ENCODE peak calls at places on chromosome 20, in seven cellular contexts. X is right lobe of liver, A is AG04450, H is HFF-Myc, N is left ventricle myocardium inferior, T is nephron progenitor cell, Q is brain microvascular endothelial cell. J is an unnamed sample.
A peak's percentile ranks its signal among the peaks of the same experiment; 100 is the strongest.

GRCh38 chr20:33305591-33306057 is 22.6 kb downstream of the BPIFB1 start:
- DNase-seq in N (no peak), X (no peak), A (no peak), Q (peak; percentile 2), H (no peak), T (no peak), J (no peak)

GRCh38 chr20:18679020-18679419 is 91.2 kb downstream of the DTD1 start:
- DNase-seq in N (no peak), Q (peak; percentile 18), H (peak; percentile 11), A (no peak), X (no peak), T (no peak), J (no peak)

GRCh38 chr20:1330075-1330830 is 1.3 kb upstream of the SDCBP2 start:
- DNase-seq in Q (no peak), H (no peak), A (no peak), N (peak; percentile 70), T (no peak), X (peak; percentile 77), J (peak; percentile 64)

GRCh38 chr20:54846948-54847347 is 371.6 kb downstream of the DOK5 start:
- DNase-seq in Q (no peak), A (no peak), T (no peak), X (no peak), H (no peak), N (no peak), J (no peak)

GRCh38 chr20:36569847-36570429 is 3.5 kb upstream of the TGIF2 start:
- DNase-seq in Q (peak; percentile 52), X (no peak), A (no peak), T (no peak), H (no peak), N (no peak), J (no peak)

GRCh38 chr20:57390604-57391438 is at the start of gene RBM38:
- DNase-seq in A (peak; percentile 11), N (peak; percentile 70), H (no peak), T (peak; percentile 83), Q (no peak), X (peak; percentile 81), J (no peak)

GRCh38 chr20:17958326-17959256 is 10.0 kb downstream of the SNX5 start:
- DNase-seq in X (no peak), Q (no peak), N (no peak), A (no peak), H (no peak), T (no peak), J (no peak)

GRCh38 chr20:52047811-52048302 is 143.7 kb downstream of the ZFP64 start:
- DNase-seq in A (no peak), N (no peak), T (no peak), H (no peak), X (no peak), Q (peak; percentile 83), J (no peak)

GRCh38 chr20:17449039-17449438 is 82.1 kb downstream of the BFSP1 start:
- DNase-seq in T (peak; percentile 26), N (no peak), X (no peak), A (no peak), H (no peak), Q (no peak), J (no peak)

GRCh38 chr20:38271609-38272120 is 11.1 kb upstream of the KIAA1755 start:
- DNase-seq in N (no peak), A (no peak), T (no peak), H (no peak), X (no peak), Q (no peak), J (no peak)

GRCh38 chr20:19991826-19992225 is 25.3 kb upstream of the NAA20 start:
- DNase-seq in H (no peak), Q (no peak), A (no peak), T (no peak), N (no peak), X (no peak), J (no peak)

GRCh38 chr20:62967628-62968351 is 15.3 kb downstream of the SLC17A9 start:
- DNase-seq in A (no peak), Q (no peak), N (no peak), X (no peak), H (no peak), T (no peak), J (no peak)

GRCh38 chr20:33028875-33029274 is 2.6 kb upstream of the BPIFB6 start:
- DNase-seq in X (no peak), H (no peak), T (no peak), A (no peak), N (no peak), Q (no peak), J (no peak)

GRCh38 chr20:62553136-62553837 is 77.5 kb upstream of the GATA5 start:
- DNase-seq in N (no peak), A (no peak), T (no peak), X (no peak), H (no peak), Q (no peak), J (no peak)

GRCh38 chr20:32017711-32018251 is 7.5 kb downstream of the CCM2L start:
- DNase-seq in Q (no peak), X (peak; percentile 31), N (no peak), H (no peak), A (no peak), T (peak; percentile 65), J (no peak)

GRCh38 chr20:47795214-47795667 is 10.0 kb upstream of the SULF2 start:
- DNase-seq in H (no peak), Q (no peak), N (peak; percentile 28), X (peak; percentile 52), T (no peak), A (no peak), J (no peak)

GRCh38 chr20:24027229-24027628 is 38.6 kb upstream of the GGTLC1 start:
- DNase-seq in N (peak; percentile 54), X (peak; percentile 48), T (no peak), Q (peak; percentile 17), A (no peak), H (no peak), J (no peak)

GRCh38 chr20:8562356-8562755 is 430.3 kb downstream of the PLCB1 start:
- DNase-seq in Q (no peak), X (no peak), A (no peak), N (no peak), T (no peak), H (no peak), J (no peak)

GRCh38 chr20:11051146-11051545 is 377.3 kb upstream of the JAG1 start:
- DNase-seq in X (no peak), Q (no peak), H (no peak), T (no peak), A (no peak), N (no peak), J (no peak)

DNA sequence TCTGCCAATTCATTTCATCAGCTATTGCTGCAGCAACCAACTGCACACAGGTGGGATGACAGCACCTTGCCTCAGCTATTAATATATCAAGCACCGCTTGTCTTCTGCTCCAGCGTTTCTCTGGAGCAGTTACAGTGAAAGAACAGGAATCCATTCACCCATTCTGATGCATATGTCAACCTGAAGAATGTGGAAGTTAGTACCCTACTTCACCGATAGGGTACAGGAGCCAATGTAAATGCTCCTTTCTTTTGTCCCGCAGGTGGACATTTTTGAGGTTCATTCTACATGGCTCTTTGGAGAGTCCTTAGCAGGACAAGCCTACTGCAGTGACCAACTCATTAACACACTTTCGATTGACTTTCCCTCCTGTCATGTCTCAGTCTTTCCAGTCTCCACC is 139.9 kb upstream of the PRND start:
- DNase-seq in A (no peak), X (no peak), Q (no peak), T (no peak), N (no peak), H (no peak), J (no peak)
- TF ChIP-seq CTCF in A (no peak), X (no peak), Q (peak; percentile 5), T (peak; percentile 21), N (no peak), H (no peak), J (no peak)

GRCh38 chr20:41261260-41261659 is 56.3 kb downstream of the ZHX3 start:
- DNase-seq in Q (no peak), T (no peak), N (no peak), A (no peak), H (no peak), X (no peak), J (no peak)
- TF ChIP-seq CTCF in Q (no peak), T (no peak), N (no peak), A (no peak), H (no peak), X (no peak), J (no peak)

GRCh38 chr20:58526411-58526810 is 11.2 kb upstream of the APCDD1L start:
- DNase-seq in H (no peak), N (no peak), T (no peak), X (no peak), A (no peak), Q (no peak), J (no peak)

GRCh38 chr20:58521763-58522162 is 6.6 kb upstream of the APCDD1L start:
- DNase-seq in T (no peak), A (no peak), X (no peak), H (no peak), N (no peak), Q (no peak), J (no peak)

GRCh38 chr20:58523072-58523681 is 8.0 kb upstream of the APCDD1L start:
- DNase-seq in Q (no peak), X (no peak), A (no peak), H (no peak), T (no peak), N (no peak), J (no peak)

GRCh38 chr20:58523916-58524315 is 8.7 kb upstream of the APCDD1L start:
- DNase-seq in X (no peak), H (no peak), Q (no peak), A (no peak), N (no peak), T (no peak), J (no peak)

GRCh38 chr20:58524814-58525213 is 9.6 kb upstream of the APCDD1L start:
- DNase-seq in A (peak; percentile 44), T (no peak), N (no peak), H (peak; percentile 36), Q (no peak), X (no peak), J (no peak)
- TF ChIP-seq CTCF in A (no peak), T (no peak), N (no peak), H (no peak), Q (no peak), X (no peak), J (no peak)

DNA sequence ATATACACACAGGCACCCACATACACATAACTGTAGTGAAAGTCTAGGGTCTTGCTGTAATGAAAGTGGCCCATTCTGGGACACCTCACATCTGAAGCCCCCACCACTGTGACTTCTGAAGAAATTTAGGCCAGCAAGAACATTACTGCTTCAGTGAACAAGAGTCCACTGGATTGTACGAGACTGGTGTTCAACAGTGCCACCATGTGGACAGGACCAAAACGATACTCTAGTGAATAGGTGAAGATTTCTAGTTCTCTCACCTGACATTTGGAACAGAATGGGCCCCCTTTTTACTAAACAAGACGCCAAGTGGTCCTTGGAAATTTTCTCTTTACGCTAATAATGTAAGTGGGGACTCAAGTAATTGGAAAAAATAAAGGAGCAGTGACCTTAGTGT is 156.9 kb downstream of the MAFB start:
- DNase-seq in A (no peak), H (no peak), T (peak; percentile 10), N (no peak), Q (peak; percentile 17), X (no peak), J (no peak)
- TF ChIP-seq CTCF in A (peak; percentile 16), H (peak; percentile 32), T (peak; percentile 26), N (no peak), Q (peak; percentile 45), X (peak; percentile 12), J (peak; percentile 35)